ENCODE peak calls at places on chromosomes 5 and 9, in six cellular contexts. G is activated effector memory CD4-positive, alpha-beta T cell treated with anti-CD3 and anti-CD28 coated beads, Interleukin-2, amount 50 U/mL, for 16 hours; J is T-helper 1 cell; V is bronchial epithelial cell; U is H1; Y is central memory CD4-positive, alpha-beta T cell. K is an unnamed sample.

GRCh38 chr5:134902071-134902801 is 2.7 kb upstream of the PCBD2 start:
- DNase-seq in G (no peak), J (no peak), U (no peak), V (peak; percentile 25), Y (no peak), K (peak; percentile 54)

GRCh38 chr5:72600401-72600981 is 93.3 kb upstream of the ZNF366 start:
- DNase-seq in Y (no peak), U (no peak), V (peak; percentile 98), J (no peak), G (no peak), K (peak; percentile 78)

GRCh38 chr9:109317311-109317978 is 3.4 kb downstream of the EPB41L4B start:
- DNase-seq in G (no peak), U (no peak), J (no peak), V (no peak), Y (no peak), K (no peak)

GRCh38 chr9:72602629-72603028 is 81.2 kb downstream of the TMC1 start:
- DNase-seq in J (no peak), V (no peak), G (no peak), Y (no peak), U (no peak), K (no peak)

GRCh38 chr5:16759147-16759800 is 142.5 kb upstream of the RETREG1 start:
- DNase-seq in Y (no peak), J (no peak), V (no peak), G (no peak), U (no peak), K (no peak)

GRCh38 chr9:124047106-124047716 is 35.6 kb downstream of the LHX2 start:
- DNase-seq in V (no peak), J (no peak), G (peak; percentile 1), Y (no peak), U (no peak), K (no peak)

GRCh38 chr5:10485142-10485795 is 43.6 kb downstream of the ROPN1L start:
- DNase-seq in Y (no peak), G (no peak), U (no peak), J (no peak), V (no peak), K (peak; percentile 73)

GRCh38 chr5:53211799-53212198 is 102.2 kb upstream of the MOCS2 start:
- DNase-seq in Y (no peak), J (no peak), G (no peak), U (no peak), V (peak; percentile 98), K (peak; percentile 21)

GRCh38 chr5:4640793-4641192 is 499.3 kb upstream of the ADAMTS16 start:
- DNase-seq in J (no peak), G (no peak), V (peak; percentile 5), U (no peak), Y (no peak), K (peak; percentile 54)

GRCh38 chr5:179264053-179264540 is 81.2 kb downstream of the ADAMTS2 start:
- DNase-seq in J (no peak), G (peak; percentile 30), Y (no peak), U (peak; percentile 32), V (no peak), K (no peak)

GRCh38 chr5:143496928-143497327 is 93.4 kb upstream of the NR3C1 start:
- DNase-seq in J (no peak), Y (no peak), V (no peak), G (no peak), U (no peak), K (peak; percentile 22)

GRCh38 chr5:13629218-13629617 is 315.3 kb downstream of the DNAH5 start:
- DNase-seq in V (peak; percentile 34), U (no peak), G (no peak), Y (no peak), J (no peak), K (no peak)

GRCh38 chr5:81994679-81995078 is 22.9 kb downstream of the ATG10 start:
- DNase-seq in Y (no peak), J (no peak), U (no peak), V (peak; percentile 69), G (no peak), K (no peak)

GRCh38 chr5:65925601-65926275 is 637 bp upstream of the ERBIN start:
- DNase-seq in V (peak; percentile 57), U (peak; percentile 85), Y (peak; percentile 85), G (peak; percentile 92), J (peak; percentile 76), K (peak; percentile 92)